ENCODE peak calls at places on chromosomes 6 and 20, in eight cellular contexts. T is activated CD8-positive, alpha-beta T cell treated with anti-CD3 and anti-CD28 coated beads, Interleukin-2, amount 10 ng/mL, durations not matched to agents 7 days and 5 days; V is BJ; U is NCI-H1105 treated with DMSO at 0.1 percent for 48 hours; E is hippocampal formation; A is iPS-NIHi11; I is naive thymus-derived CD4-positive, alpha-beta T cell; G is MM.1S. B is an unnamed sample.

GRCh38 chr6:169326067-169326799 is 72.6 kb upstream of the THBS2 start:
- DNase-seq in T (no peak), A (peak), G (no peak), U (no peak), V (no peak), I (no peak), E (no peak), B (no peak)

GRCh38 chr6:150720774-150721233 is 121.1 kb downstream of the PLEKHG1 start:
- DNase-seq in G (peak), I (no peak), V (no peak), T (no peak), A (peak), E (peak), U (peak), B (no peak)

GRCh38 chr20:45408646-45409213 is 641 bp downstream of the DBNDD2 start:
- DNase-seq in A (no peak), I (no peak), G (no peak), T (no peak), V (no peak), E (peak), U (no peak), B (no peak)

GRCh38 chr20:22385602-22386299 is 198.6 kb downstream of the FOXA2 start:
- DNase-seq in V (no peak), G (no peak), A (peak), U (peak), I (no peak), E (no peak), T (no peak), B (no peak)

GRCh38 chr6:87702589-87702945 is 534 bp upstream of the AKIRIN2 start:
- DNase-seq in E (no peak), G (no peak), I (no peak), U (peak), A (peak), V (no peak), T (no peak), B (no peak)

GRCh38 chr6:148451690-148452089 is 109.1 kb downstream of the SASH1 start:
- DNase-seq in I (peak), A (no peak), G (no peak), U (no peak), E (no peak), T (peak), V (no peak), B (peak)

GRCh38 chr6:166179704-166180103 is 12.1 kb upstream of the TBXT start:
- DNase-seq in U (no peak), V (no peak), G (no peak), A (no peak), T (no peak), I (no peak), E (no peak), B (no peak)

GRCh38 chr6:132830236-132830799 is 15.9 kb downstream of the RPS12 start:
- DNase-seq in V (no peak), E (peak), I (no peak), A (peak), G (peak), T (no peak), U (peak), B (no peak)

GRCh38 chr6:158066161-158066781 is 84.6 kb downstream of the SYNJ2 start:
- DNase-seq in I (no peak), A (no peak), G (no peak), E (no peak), V (no peak), U (no peak), T (no peak), B (no peak)

GRCh38 chr20:36030143-36030542 is 61.8 kb downstream of the CNBD2 start:
- DNase-seq in A (no peak), I (no peak), V (no peak), G (no peak), U (no peak), E (no peak), T (no peak), B (no peak)

GRCh38 chr6:42406296-42407280 is 45.1 kb downstream of the TRERF1 start:
- DNase-seq in V (no peak), T (no peak), A (no peak), U (no peak), I (no peak), G (no peak), E (no peak), B (no peak)

GRCh38 chr6:141290871-141291270 is 841.9 kb upstream of the GJE1 start:
- DNase-seq in U (no peak), A (no peak), V (no peak), E (no peak), G (no peak), T (no peak), I (no peak), B (no peak)

GRCh38 chr20:57432874-57433491 is 41.8 kb downstream of the RBM38 start:
- DNase-seq in T (peak), E (no peak), U (no peak), A (no peak), V (no peak), G (peak), I (peak), B (peak)

GRCh38 chr6:75600694-75601265 is 900 bp upstream of the SENP6 start:
- DNase-seq in E (no peak), I (no peak), V (no peak), A (no peak), G (peak), T (no peak), U (no peak), B (no peak)

GRCh38 chr6:133040025-133040838 is 200.9 kb upstream of the EYA4 start:
- DNase-seq in A (peak), G (peak), U (peak), T (no peak), V (no peak), I (no peak), E (peak), B (no peak)

GRCh38 chr6:149990672-149991402 is 27.1 kb downstream of the ULBP1 start:
- DNase-seq in I (no peak), G (peak), V (no peak), U (peak), T (peak), E (no peak), A (peak), B (peak)

GRCh38 chr6:104326173-104327001 is 533.3 kb downstream of the HACE1 start:
- DNase-seq in A (no peak), I (no peak), U (no peak), T (no peak), V (peak), E (no peak), G (no peak), B (no peak)

GRCh38 chr20:63337786-63338420 is 23.2 kb downstream of the CHRNA4 start:
- DNase-seq in G (no peak), U (no peak), T (no peak), E (no peak), A (no peak), I (no peak), V (no peak), B (no peak)

GRCh38 chr20:53706511-53707031 is 112.9 kb upstream of the ZNF217 start:
- DNase-seq in T (peak), I (no peak), G (peak), A (no peak), E (no peak), V (peak), U (no peak), B (peak)

GRCh38 chr6:160130729-160131484 is 9.3 kb downstream of the SLC22A1 start:
- DNase-seq in I (no peak), E (no peak), G (no peak), V (no peak), T (no peak), A (no peak), U (no peak), B (no peak)

GRCh38 chr6:44439270-44440045 is 52.0 kb downstream of the CDC5L start:
- DNase-seq in I (no peak), U (no peak), T (no peak), G (no peak), E (no peak), A (no peak), V (no peak), B (no peak)

GRCh38 chr20:24933266-24933908 is 15.7 kb upstream of the CST7 start:
- DNase-seq in E (no peak), A (no peak), I (no peak), V (no peak), G (no peak), U (no peak), T (peak), B (no peak)

GRCh38 chr6:138349891-138350290 is 27.8 kb upstream of the SMIM28 start:
- DNase-seq in I (no peak), G (no peak), T (no peak), A (no peak), V (peak), E (no peak), U (no peak), B (no peak)

GRCh38 chr6:126786262-126786661 is 332.2 kb upstream of the RSPO3 start:
- DNase-seq in U (no peak), I (no peak), T (no peak), G (no peak), A (no peak), E (no peak), V (no peak), B (no peak)

GRCh38 chr20:38355161-38356012 is 9.1 kb downstream of the LBP start:
- DNase-seq in T (no peak), V (no peak), G (no peak), I (no peak), U (no peak), A (no peak), E (peak), B (no peak)

GRCh38 chr20:10848810-10849370 is 175.1 kb upstream of the JAG1 start:
- DNase-seq in G (no peak), I (no peak), U (no peak), T (no peak), E (no peak), A (no peak), V (peak), B (no peak)

GRCh38 chr20:63527184-63527583 is 6.6 kb downstream of the PPDPF start:
- DNase-seq in A (no peak), T (no peak), G (no peak), V (no peak), E (no peak), U (no peak), I (no peak), B (no peak)

GRCh38 chr6:156980515-156980914 is 203.3 kb downstream of the ARID1B start:
- DNase-seq in A (peak), I (no peak), T (no peak), V (no peak), U (peak), E (no peak), G (no peak), B (no peak)

GRCh38 chr6:23021487-23021886 is 452.1 kb downstream of the HDGFL1 start:
- DNase-seq in E (no peak), A (no peak), T (no peak), G (no peak), V (no peak), I (no peak), U (no peak), B (no peak)

GRCh38 chr20:9215539-9215938 is 146.7 kb downstream of the PLCB4 start:
- DNase-seq in T (no peak), A (no peak), E (no peak), I (no peak), G (no peak), U (no peak), V (no peak), B (no peak)

GRCh38 chr6:136773473-136773796 is 18.8 kb downstream of the MAP3K5 start:
- DNase-seq in A (no peak), T (no peak), G (no peak), V (no peak), E (no peak), U (no peak), I (no peak), B (no peak)

GRCh38 chr20:17541996-17542395 is 10.8 kb upstream of the BFSP1 start:
- DNase-seq in G (no peak), U (no peak), V (no peak), I (no peak), A (no peak), T (no peak), E (no peak), B (no peak)

B was measured in DND-41.